ENCODE peak calls at places on chromosomes 11 and 22, in four cellular contexts. K is cardiac muscle cell, T is right atrium auricular region, E is GM23338. J is an unnamed sample.

GRCh38 chr11:46588915-46589314 is 4.9 kb downstream of the AMBRA1 start:
- DNase-seq in K (no peak), T (no peak), E (no peak), J (no peak)

GRCh38 chr22:24176040-24176439 is 5.2 kb upstream of the SUSD2 start:
- DNase-seq in K (no peak), T (no peak), E (no peak), J (no peak)

GRCh38 chr11:15097411-15097810 is 17.3 kb upstream of the INSC start:
- DNase-seq in K (no peak), T (no peak), E (no peak), J (no peak)

GRCh38 chr11:3879967-3880542 is 24.6 kb downstream of the STIM1 start:
- DNase-seq in K (no peak), T (no peak), E (no peak), J (no peak)

GRCh38 chr11:8071616-8072581 is 9.1 kb upstream of the TUB start:
- DNase-seq in K (no peak), T (no peak), E (peak; percentile 36), J (no peak)

GRCh38 chr22:21778705-21779363 is 43.2 kb upstream of the YPEL1 start:
- DNase-seq in K (peak; percentile 75), T (no peak), E (no peak), J (no peak)

GRCh38 chr11:71486320-71486719 is 33.3 kb downstream of the NADSYN1 start:
- DNase-seq in K (no peak), T (no peak), E (no peak), J (no peak)

GRCh38 chr11:68256331-68256741 is 15.4 kb downstream of the C11orf24 start:
- DNase-seq in K (peak; percentile 67), T (no peak), E (no peak), J (peak; percentile 55)

GRCh38 chr11:61783717-61784505 is 8.5 kb downstream of the TMEM258 start:
- DNase-seq in K (peak; percentile 63), T (no peak), E (no peak), J (peak; percentile 48)

GRCh38 chr22:42747701-42748513 is 27.2 kb upstream of the A4GALT start:
- DNase-seq in K (peak; percentile 73), T (no peak), E (no peak), J (peak; percentile 69)

GRCh38 chr22:27399161-27399560 is 402.4 kb downstream of the MN1 start:
- DNase-seq in K (no peak), T (no peak), E (no peak), J (no peak)

GRCh38 chr22:43008509-43008908 is 6.4 kb downstream of the PACSIN2 start:
- DNase-seq in K (no peak), T (peak; percentile 77), E (no peak), J (no peak)

GRCh38 chr11:86459002-86459385 is 84.3 kb downstream of the CCDC81 start:
- DNase-seq in K (no peak), T (no peak), E (no peak), J (no peak)

GRCh38 chr11:56855217-56855616 is 106.7 kb upstream of the OR9G4 start:
- DNase-seq in K (no peak), T (no peak), E (no peak), J (no peak)

GRCh38 chr11:121554552-121554951 is 101.8 kb upstream of the SORL1-AS1 start:
- DNase-seq in K (no peak), T (no peak), E (no peak), J (no peak)

GRCh38 chr11:76806131-76806530 is 23.0 kb downstream of the TSKU start:
- DNase-seq in K (no peak), T (peak; percentile 53), E (no peak), J (peak; percentile 28)

GRCh38 chr22:32144875-32145274 is 14.2 kb downstream of the C22orf42 start:
- DNase-seq in K (no peak), T (no peak), E (no peak), J (no peak)

GRCh38 chr22:24521791-24522245 is 26.7 kb downstream of the UPB1 start:
- DNase-seq in K (peak; percentile 69), T (no peak), E (peak; percentile 91), J (peak; percentile 85)

GRCh38 chr22:32827061-32827602 is 25.6 kb downstream of the TIMP3 start:
- DNase-seq in K (no peak), T (no peak), E (no peak), J (no peak)

GRCh38 chr11:10021563-10021962 is 272.5 kb downstream of the SBF2 start:
- DNase-seq in K (peak; percentile 14), T (no peak), E (peak; percentile 20), J (no peak)

GRCh38 chr11:67649634-67650540 is 643 bp downstream of the ACY3 start:
- DNase-seq in K (no peak), T (no peak), E (no peak), J (no peak)

GRCh38 chr22:32531955-32532818 is 57.6 kb downstream of the FBXO7 start:
- DNase-seq in K (peak; percentile 92), T (peak; percentile 93), E (peak; percentile 97), J (peak; percentile 74)

GRCh38 chr11:121886005-121886739 is 229.8 kb downstream of the BLID start:
- DNase-seq in K (peak; percentile 40), T (no peak), E (no peak), J (no peak)

GRCh38 chr11:38476808-38477565 is 1879.0 kb upstream of the RAG2 start:
- DNase-seq in K (no peak), T (no peak), E (no peak), J (no peak)

GRCh38 chr22:34833982-34834510 is 231.9 kb upstream of the ISX start:
- DNase-seq in K (no peak), T (no peak), E (no peak), J (no peak)

GRCh38 chr22:24878969-24879368 is 67.5 kb downstream of the LHFPL7 start:
- DNase-seq in K (no peak), T (no peak), E (peak; percentile 22), J (no peak)

GRCh38 chr11:4637662-4638047 is 378 bp downstream of the OR51D1 start:
- DNase-seq in K (no peak), T (no peak), E (no peak), J (no peak)

GRCh38 chr11:100831929-100832480 is 144.9 kb downstream of the ARHGAP42 start:
- DNase-seq in K (peak; percentile 50), T (no peak), E (no peak), J (no peak)

GRCh38 chr11:61120865-61121831 is 18.9 kb downstream of the CD5 start:
- DNase-seq in K (peak; percentile 52), T (no peak), E (no peak), J (no peak)

GRCh38 chr11:123076484-123076883 is 14.5 kb upstream of the HSPA8 start:
- DNase-seq in K (no peak), T (peak; percentile 1), E (no peak), J (no peak)

GRCh38 chr22:24426859-24427499 is 420 bp upstream of the ADORA2A start:
- DNase-seq in K (no peak), T (no peak), E (no peak), J (no peak)

GRCh38 chr22:37849089-37849751 is at the start of gene EIF3L:
- DNase-seq in K (peak; percentile 89), T (peak; percentile 91), E (peak; percentile 95), J (peak; percentile 97)

GRCh38 chr11:8080674-8081590 is at the start of gene TUB:
- DNase-seq in K (peak; percentile 29), T (no peak), E (peak; percentile 86), J (peak; percentile 95)

DNA sequence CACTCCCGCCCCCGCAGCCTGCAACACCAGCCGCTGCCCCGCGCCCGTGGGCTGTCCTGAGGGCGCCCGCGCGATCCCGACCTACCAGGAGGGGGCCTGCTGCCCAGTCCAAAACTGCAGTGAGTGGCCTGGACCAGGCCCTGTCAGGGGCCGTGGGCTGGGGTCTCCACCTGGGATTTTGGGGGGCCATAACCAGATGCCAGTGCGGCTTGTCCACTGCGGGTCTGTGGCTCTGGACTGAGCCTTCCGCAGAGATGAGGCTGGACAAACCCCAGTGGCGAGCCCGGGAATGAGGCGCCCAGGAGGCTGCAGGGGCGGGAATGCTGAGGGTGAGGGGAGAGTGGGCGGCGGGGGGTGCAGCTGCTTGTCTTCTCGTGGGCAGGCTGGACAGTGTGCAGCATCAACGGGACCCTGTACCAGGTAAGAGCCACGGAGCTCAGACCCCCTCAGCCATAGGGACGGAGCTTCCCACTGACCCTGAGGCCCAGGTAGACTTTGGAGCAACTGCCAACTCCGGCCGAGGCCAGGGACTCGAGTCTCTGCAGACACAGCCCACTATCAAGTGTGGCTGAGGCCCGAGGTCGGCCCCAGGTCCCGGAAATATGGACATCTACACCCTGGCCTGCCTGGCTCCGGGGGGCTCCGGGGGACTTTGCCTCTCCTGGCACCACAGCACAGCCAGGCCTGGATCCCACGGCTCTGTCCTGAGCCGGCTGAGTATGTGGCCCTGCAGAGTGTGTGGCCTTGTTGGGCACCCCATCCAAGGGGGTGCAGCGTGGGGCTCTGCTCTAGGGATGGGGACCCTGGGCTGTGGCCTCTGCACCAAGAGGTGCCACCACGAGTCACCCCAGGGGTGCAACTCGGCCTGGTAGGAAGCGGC is 24.7 kb upstream of the MUC5B start:
- DNase-seq in K (no peak), T (no peak), E (peak; percentile 55), J (peak; percentile 88)
- H3K27me3 ChIP-seq in K (no peaks in the 10 kb centered on the region), T (no peaks in the 10 kb centered on the region), E (no peaks in the 10 kb centered on the region), J (no peaks in the 10 kb centered on the region)

DNA sequence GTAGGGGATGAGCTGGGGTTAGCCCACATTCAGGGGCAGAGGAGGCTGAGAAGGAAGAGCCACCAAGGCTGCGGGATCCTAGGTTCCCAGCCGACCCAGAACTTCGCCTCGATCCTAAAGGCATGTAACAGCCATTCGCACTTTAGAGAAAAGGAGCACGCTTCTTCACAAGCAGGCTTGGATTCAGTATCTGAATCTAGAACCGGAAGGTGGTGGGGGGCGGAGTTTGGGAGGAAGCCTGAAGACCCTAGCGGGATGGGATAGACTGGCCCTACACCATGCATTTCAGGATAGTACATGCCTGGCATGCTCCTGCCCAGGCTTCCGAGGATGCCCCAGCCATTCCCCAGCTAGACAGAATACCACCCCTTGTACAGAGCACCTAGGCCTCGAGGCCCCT is 4.4 kb downstream of the SCARF2 start:
- DNase-seq in K (no peak), T (no peak), E (no peak), J (peak; percentile 47)
- H3K27me3 ChIP-seq in K (peaks cover 55% of the 10 kb centered on the region), T (no peaks in the 10 kb centered on the region), E (peaks cover 95% of the 10 kb centered on the region), J (peaks cover 56% of the 10 kb centered on the region)

GRCh38 chr22:36809351-36809750 is 7.5 kb downstream of the PVALB start:
- DNase-seq in K (no peak), T (no peak), E (no peak), J (no peak)
- H3K27me3 ChIP-seq in K (peaks cover 11% of the 10 kb centered on the region), T (no peaks in the 10 kb centered on the region), E (peaks cover 2% of the 10 kb centered on the region), J (peaks cover under 1% of the 10 kb centered on the region)

GRCh38 chr11:65584102-65584501 is 8.2 kb downstream of the EHBP1L1 start:
- DNase-seq in K (no peak), T (no peak), E (no peak), J (no peak)

GRCh38 chr11:65584723-65585171 is 8.9 kb downstream of the EHBP1L1 start:
- DNase-seq in K (no peak), T (no peak), E (peak; percentile 58), J (peak; percentile 81)

GRCh38 chr11:65586247-65586630 is 9.4 kb downstream of the KCNK7 start:
- DNase-seq in K (no peak), T (no peak), E (no peak), J (no peak)

GRCh38 chr11:65586676-65587075 is 8.9 kb downstream of the KCNK7 start:
- DNase-seq in K (peak; percentile 67), T (no peak), E (peak; percentile 59), J (peak; percentile 91)

GRCh38 chr11:65585396-65586246 is 9.8 kb downstream of the EHBP1L1 start:
- DNase-seq in K (no peak), T (no peak), E (peak; percentile 46), J (peak; percentile 70)
- H3K27me3 ChIP-seq in K (peaks cover 45% of the 10 kb centered on the region), T (no peaks in the 10 kb centered on the region), E (peaks cover 67% of the 10 kb centered on the region), J (peaks cover 44% of the 10 kb centered on the region)

J was measured in H7.